ENCODE peak calls at places on chromosomes 11 and 22, in seven cellular contexts. Q is NCI-H748 treated with DMSO at 0.1 percent for 48 hours; F is activated T-cell treated with anti-CD3 and anti-CD28 coated beads for 4 hours; Y is activated naive CD4-positive, alpha-beta T cell treated with Interleukin-2 at 50 U/mL for 16 hours; C is H4; L is body of pancreas; X is stimulated activated CD4-positive, alpha-beta T cell treated with anti-CD3 and anti-CD28 coated beads, Interleukin-1b, Interleukin-23, amount 100 ng/mL, for 1 hour. U is an unnamed sample.
A peak's percentile ranks its signal among the peaks of the same experiment; 100 is the strongest.

GRCh38 chr22:49638788-49639187 is 188.9 kb downstream of the BRD1 start:
- DNase-seq in Q (no peak), F (no peak), Y (no peak), C (no peak), L (no peak), X (no peak), U (peak; percentile 58)

GRCh38 chr11:12979928-12980689 is 29.0 kb upstream of the RASSF10 start:
- DNase-seq in Q (peak; percentile 94), F (no peak), Y (no peak), C (no peak), L (no peak), X (no peak), U (no peak)

GRCh38 chr11:118851970-118852369 is 31.7 kb upstream of the CXCR5 start:
- DNase-seq in Q (no peak), F (no peak), Y (no peak), C (no peak), L (no peak), X (no peak), U (no peak)

GRCh38 chr11:92707173-92707619 is 262.3 kb upstream of the MTNR1B start:
- DNase-seq in Q (peak; percentile 83), F (no peak), Y (no peak), C (no peak), L (no peak), X (no peak), U (no peak)

GRCh38 chr11:75270896-75271415 is 30.4 kb downstream of the TPBGL start:
- DNase-seq in Q (no peak), F (no peak), Y (no peak), C (no peak), L (no peak), X (no peak), U (no peak)

GRCh38 chr11:87851234-87851633 is 324.0 kb downstream of the RAB38 start:
- DNase-seq in Q (no peak), F (no peak), Y (no peak), C (peak; percentile 30), L (no peak), X (no peak), U (no peak)

GRCh38 chr11:9150501-9150900 is 59.1 kb upstream of the SCUBE2 start:
- DNase-seq in Q (no peak), F (no peak), Y (no peak), C (peak; percentile 43), L (no peak), X (no peak), U (no peak)

GRCh38 chr11:71130106-71130505 is 122.3 kb downstream of the SHANK2 start:
- DNase-seq in Q (no peak), F (no peak), Y (no peak), C (no peak), L (no peak), X (no peak), U (no peak)

GRCh38 chr11:31414338-31414737 is 44.7 kb downstream of the DNAJC24 start:
- DNase-seq in Q (no peak), F (no peak), Y (no peak), C (no peak), L (no peak), X (no peak), U (no peak)

GRCh38 chr11:122181893-122182292 is 65.9 kb upstream of the BLID start:
- DNase-seq in Q (no peak), F (no peak), Y (no peak), C (no peak), L (no peak), X (no peak), U (no peak)

GRCh38 chr11:67315325-67315909 is 12.1 kb downstream of the SSH3 start:
- DNase-seq in Q (no peak), F (no peak), Y (no peak), C (no peak), L (no peak), X (no peak), U (no peak)

GRCh38 chr11:118241191-118242098 is 10.7 kb downstream of the MPZL3 start:
- DNase-seq in Q (no peak), F (peak; percentile 65), Y (peak; percentile 69), C (peak; percentile 60), L (peak; percentile 33), X (no peak), U (no peak)

GRCh38 chr11:1029051-1029450 is 7.5 kb downstream of the MUC6 start:
- DNase-seq in Q (no peak), F (no peak), Y (no peak), C (no peak), L (no peak), X (no peak), U (no peak)

GRCh38 chr22:44289429-44290171 is 23.2 kb downstream of the SHISAL1 start:
- DNase-seq in Q (no peak), F (no peak), Y (no peak), C (peak; percentile 31), L (no peak), X (no peak), U (no peak)

GRCh38 chr11:11821899-11822298 is 19.9 kb upstream of the USP47 start:
- DNase-seq in Q (no peak), F (no peak), Y (no peak), C (no peak), L (no peak), X (no peak), U (no peak)

GRCh38 chr11:28343304-28344233 is 235.4 kb downstream of the METTL15 start:
- DNase-seq in Q (no peak), F (no peak), Y (no peak), C (peak; percentile 93), L (no peak), X (no peak), U (no peak)

GRCh38 chr11:7579226-7579825 is 65.5 kb downstream of the PPFIBP2 start:
- DNase-seq in Q (no peak), F (no peak), Y (no peak), C (no peak), L (no peak), X (no peak), U (peak; percentile 40)

U was measured in globus pallidus.